ENCODE peak calls at places on chromosome 11, in seven cellular contexts. One of them, this sample, is unnamed.

GRCh38 chr11:73989156-73989555 is 6.5 kb upstream of the UCP2 start:
- DNase-seq in GM23338: no peak
- DNase-seq in HCT116: no peak
- DNase-seq in mammary epithelial cell: no peak
- DNase-seq in SJSA1: no peak
- DNase-seq in CD4-positive, alpha-beta T cell: no peak
- DNase-seq in left ventricle myocardium inferior: no peak
- DNase-seq in this sample: no peak

GRCh38 chr11:31487848-31488247 is 21.6 kb downstream of the IMMP1L start:
- DNase-seq in mammary epithelial cell: peak
- DNase-seq in SJSA1: peak
- DNase-seq in left ventricle myocardium inferior: no peak
- DNase-seq in GM23338: peak
- DNase-seq in CD4-positive, alpha-beta T cell: no peak
- DNase-seq in HCT116: peak
- DNase-seq in this sample: no peak

GRCh38 chr11:42524534-42525227 is 787.1 kb upstream of the API5 start:
- DNase-seq in mammary epithelial cell: peak
- DNase-seq in GM23338: peak
- DNase-seq in CD4-positive, alpha-beta T cell: no peak
- DNase-seq in SJSA1: peak
- DNase-seq in left ventricle myocardium inferior: peak
- DNase-seq in HCT116: no peak
- DNase-seq in this sample: peak

GRCh38 chr11:80083561-80083960 is 642.7 kb upstream of the TENM4 start:
- DNase-seq in GM23338: peak
- DNase-seq in mammary epithelial cell: peak
- DNase-seq in left ventricle myocardium inferior: no peak
- DNase-seq in HCT116: no peak
- DNase-seq in CD4-positive, alpha-beta T cell: no peak
- DNase-seq in SJSA1: no peak
- DNase-seq in this sample: no peak

GRCh38 chr11:1691878-1692707 is 4.9 kb upstream of the KRTAP5-6 start:
- DNase-seq in mammary epithelial cell: no peak
- DNase-seq in left ventricle myocardium inferior: no peak
- DNase-seq in HCT116: no peak
- DNase-seq in CD4-positive, alpha-beta T cell: no peak
- DNase-seq in SJSA1: no peak
- DNase-seq in GM23338: no peak
- DNase-seq in this sample: no peak

GRCh38 chr11:44998051-44998450 is 47.4 kb upstream of the TP53I11 start:
- DNase-seq in GM23338: no peak
- DNase-seq in SJSA1: no peak
- DNase-seq in CD4-positive, alpha-beta T cell: no peak
- DNase-seq in mammary epithelial cell: no peak
- DNase-seq in left ventricle myocardium inferior: no peak
- DNase-seq in HCT116: no peak
- DNase-seq in this sample: peak

GRCh38 chr11:126156814-126157213 is 54.6 kb downstream of the RPUSD4 start:
- DNase-seq in CD4-positive, alpha-beta T cell: no peak
- DNase-seq in GM23338: no peak
- DNase-seq in mammary epithelial cell: no peak
- DNase-seq in HCT116: no peak
- DNase-seq in SJSA1: no peak
- DNase-seq in left ventricle myocardium inferior: no peak
- DNase-seq in this sample: no peak

GRCh38 chr11:78425436-78425835 is 7.8 kb upstream of the GAB2 start:
- DNase-seq in SJSA1: no peak
- DNase-seq in mammary epithelial cell: no peak
- DNase-seq in CD4-positive, alpha-beta T cell: no peak
- DNase-seq in left ventricle myocardium inferior: no peak
- DNase-seq in GM23338: no peak
- DNase-seq in HCT116: no peak
- DNase-seq in this sample: no peak

GRCh38 chr11:11876458-11876857 is 34.7 kb downstream of the USP47 start:
- DNase-seq in mammary epithelial cell: no peak
- DNase-seq in CD4-positive, alpha-beta T cell: no peak
- DNase-seq in SJSA1: no peak
- DNase-seq in GM23338: peak
- DNase-seq in HCT116: peak
- DNase-seq in left ventricle myocardium inferior: no peak
- DNase-seq in this sample: no peak

GRCh38 chr11:65906602-65907001 is 6.4 kb upstream of the FOSL1 start:
- DNase-seq in CD4-positive, alpha-beta T cell: no peak
- DNase-seq in left ventricle myocardium inferior: no peak
- DNase-seq in GM23338: no peak
- DNase-seq in SJSA1: no peak
- DNase-seq in HCT116: no peak
- DNase-seq in mammary epithelial cell: no peak
- DNase-seq in this sample: no peak

GRCh38 chr11:71977743-71978418 is 20.8 kb upstream of the IL18BP start:
- DNase-seq in GM23338: peak
- DNase-seq in left ventricle myocardium inferior: no peak
- DNase-seq in CD4-positive, alpha-beta T cell: peak
- DNase-seq in mammary epithelial cell: peak
- DNase-seq in SJSA1: no peak
- DNase-seq in HCT116: peak
- DNase-seq in this sample: no peak

GRCh38 chr11:67436459-67437081 is 912 bp downstream of the PTPRCAP start:
- DNase-seq in mammary epithelial cell: no peak
- DNase-seq in left ventricle myocardium inferior: no peak
- DNase-seq in CD4-positive, alpha-beta T cell: peak
- DNase-seq in HCT116: no peak
- DNase-seq in GM23338: peak
- DNase-seq in SJSA1: no peak
- DNase-seq in this sample: no peak
- H3K27ac ChIP-seq in mammary epithelial cell: no peak
- H3K27ac ChIP-seq in left ventricle myocardium inferior: peak
- H3K27ac ChIP-seq in CD4-positive, alpha-beta T cell: peak
- H3K27ac ChIP-seq in HCT116: peak
- H3K27ac ChIP-seq in GM23338: peak
- H3K27ac ChIP-seq in SJSA1: no peak
- H3K27ac ChIP-seq in this sample: no peak

DNA sequence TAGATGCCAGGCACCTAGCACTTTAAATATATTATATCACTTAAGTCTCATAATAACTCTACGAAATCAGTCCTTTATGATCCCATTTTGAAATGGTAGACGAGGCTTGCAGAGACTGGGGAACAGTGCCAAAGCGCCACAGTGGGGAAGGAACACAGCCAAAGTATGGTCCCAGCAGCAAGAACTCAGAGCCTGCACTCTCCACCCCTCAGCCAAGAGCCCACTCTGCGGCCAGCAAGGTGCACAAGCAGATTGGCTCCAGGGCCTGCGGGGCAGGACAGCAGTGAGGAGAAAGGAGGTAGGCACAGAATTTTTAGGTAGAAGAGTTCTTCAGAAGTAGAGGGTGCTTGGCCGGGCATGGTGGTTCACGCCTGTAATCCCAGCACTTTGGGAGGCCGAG is 61.4 kb downstream of the NRXN2 start:
- DNase-seq in mammary epithelial cell: no peak
- DNase-seq in left ventricle myocardium inferior: no peak
- DNase-seq in CD4-positive, alpha-beta T cell: no peak
- DNase-seq in SJSA1: no peak
- DNase-seq in HCT116: no peak
- DNase-seq in GM23338: no peak
- DNase-seq in this sample: no peak
- H3K27ac ChIP-seq in mammary epithelial cell: no peak
- H3K27ac ChIP-seq in left ventricle myocardium inferior: peak
- H3K27ac ChIP-seq in CD4-positive, alpha-beta T cell: no peak
- H3K27ac ChIP-seq in SJSA1: no peak
- H3K27ac ChIP-seq in HCT116: no peak
- H3K27ac ChIP-seq in GM23338: no peak
- H3K27ac ChIP-seq in this sample: peak

GRCh38 chr11:67277231-67277961 is 11.1 kb downstream of the GRK2 start:
- DNase-seq in GM23338: peak
- DNase-seq in CD4-positive, alpha-beta T cell: peak
- DNase-seq in SJSA1: peak
- DNase-seq in left ventricle myocardium inferior: peak
- DNase-seq in HCT116: no peak
- DNase-seq in mammary epithelial cell: peak
- DNase-seq in this sample: peak

GRCh38 chr11:67278135-67278938 is 10.8 kb upstream of the ANKRD13D start:
- DNase-seq in GM23338: no peak
- DNase-seq in mammary epithelial cell: no peak
- DNase-seq in CD4-positive, alpha-beta T cell: no peak
- DNase-seq in SJSA1: no peak
- DNase-seq in left ventricle myocardium inferior: no peak
- DNase-seq in HCT116: no peak
- DNase-seq in this sample: no peak

GRCh38 chr11:67279589-67280340 is 9.3 kb upstream of the ANKRD13D start:
- DNase-seq in GM23338: no peak
- DNase-seq in HCT116: no peak
- DNase-seq in mammary epithelial cell: no peak
- DNase-seq in CD4-positive, alpha-beta T cell: no peak
- DNase-seq in left ventricle myocardium inferior: no peak
- DNase-seq in SJSA1: no peak
- DNase-seq in this sample: no peak

GRCh38 chr11:67280341-67280790 is 8.7 kb upstream of the ANKRD13D start:
- DNase-seq in CD4-positive, alpha-beta T cell: no peak
- DNase-seq in GM23338: no peak
- DNase-seq in HCT116: no peak
- DNase-seq in SJSA1: no peak
- DNase-seq in mammary epithelial cell: no peak
- DNase-seq in left ventricle myocardium inferior: no peak
- DNase-seq in this sample: no peak

DNA sequence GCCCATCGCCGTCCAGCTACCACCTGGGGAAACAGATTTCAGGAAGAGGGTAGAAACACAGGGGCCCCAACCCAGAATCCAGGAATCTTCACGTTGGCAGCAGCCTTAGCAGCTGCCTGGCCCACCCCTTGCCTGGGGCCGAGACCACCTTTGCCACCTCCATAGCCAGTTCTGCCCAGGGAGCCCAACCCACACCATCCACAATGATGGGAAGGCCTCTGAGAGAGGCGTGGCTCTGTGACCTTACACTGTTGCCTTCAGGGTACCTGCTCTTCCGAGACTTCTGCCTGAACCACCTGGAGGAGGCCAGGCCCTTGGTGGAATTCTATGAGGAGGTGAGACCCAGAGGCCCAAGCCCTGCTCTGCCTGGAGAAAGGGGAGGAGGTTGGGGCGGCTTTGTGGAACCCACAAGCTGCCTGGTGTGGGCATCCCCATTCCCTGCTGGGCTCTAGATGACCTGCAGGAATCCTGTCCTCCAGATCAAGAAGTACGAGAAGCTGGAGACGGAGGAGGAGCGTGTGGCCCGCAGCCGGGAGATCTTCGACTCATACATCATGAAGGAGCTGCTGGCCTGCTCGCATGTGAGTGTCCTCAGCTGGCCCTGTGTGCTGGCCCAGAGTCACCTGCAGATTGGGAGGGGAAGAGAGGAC is 10.0 kb upstream of the ANKRD13D start:
- DNase-seq in SJSA1: no peak
- DNase-seq in mammary epithelial cell: no peak
- DNase-seq in HCT116: no peak
- DNase-seq in GM23338: no peak
- DNase-seq in left ventricle myocardium inferior: no peak
- DNase-seq in CD4-positive, alpha-beta T cell: no peak
- DNase-seq in this sample: no peak
- H3K27ac ChIP-seq in SJSA1: no peak
- H3K27ac ChIP-seq in mammary epithelial cell: no peak
- H3K27ac ChIP-seq in HCT116: no peak
- H3K27ac ChIP-seq in GM23338: no peak
- H3K27ac ChIP-seq in left ventricle myocardium inferior: peak
- H3K27ac ChIP-seq in CD4-positive, alpha-beta T cell: peak
- H3K27ac ChIP-seq in this sample: peak

GRCh38 chr11:534592-535518 is 521 bp downstream of the HRAS start:
- DNase-seq in mammary epithelial cell: peak
- DNase-seq in left ventricle myocardium inferior: peak
- DNase-seq in HCT116: no peak
- DNase-seq in SJSA1: peak
- DNase-seq in CD4-positive, alpha-beta T cell: no peak
- DNase-seq in GM23338: peak
- DNase-seq in this sample: no peak
- H3K27ac ChIP-seq in mammary epithelial cell: peak
- H3K27ac ChIP-seq in left ventricle myocardium inferior: peak
- H3K27ac ChIP-seq in HCT116: peak
- H3K27ac ChIP-seq in SJSA1: no peak
- H3K27ac ChIP-seq in CD4-positive, alpha-beta T cell: peak
- H3K27ac ChIP-seq in GM23338: no peak
- H3K27ac ChIP-seq in this sample: peak

GRCh38 chr11:61700720-61701119 is 20.5 kb downstream of the DAGLA start:
- DNase-seq in SJSA1: no peak
- DNase-seq in CD4-positive, alpha-beta T cell: no peak
- DNase-seq in mammary epithelial cell: peak
- DNase-seq in GM23338: no peak
- DNase-seq in HCT116: no peak
- DNase-seq in left ventricle myocardium inferior: no peak
- DNase-seq in this sample: no peak

GRCh38 chr11:61702701-61703312 is 22.6 kb downstream of the DAGLA start:
- DNase-seq in HCT116: no peak
- DNase-seq in mammary epithelial cell: no peak
- DNase-seq in CD4-positive, alpha-beta T cell: no peak
- DNase-seq in left ventricle myocardium inferior: no peak
- DNase-seq in SJSA1: no peak
- DNase-seq in GM23338: no peak
- DNase-seq in this sample: no peak

GRCh38 chr11:61699737-61700160 is 19.6 kb downstream of the DAGLA start:
- DNase-seq in SJSA1: no peak
- DNase-seq in CD4-positive, alpha-beta T cell: no peak
- DNase-seq in GM23338: no peak
- DNase-seq in left ventricle myocardium inferior: peak
- DNase-seq in mammary epithelial cell: no peak
- DNase-seq in HCT116: no peak
- DNase-seq in this sample: no peak

GRCh38 chr11:61700221-61700620 is 20.0 kb downstream of the DAGLA start:
- DNase-seq in CD4-positive, alpha-beta T cell: no peak
- DNase-seq in mammary epithelial cell: peak
- DNase-seq in left ventricle myocardium inferior: no peak
- DNase-seq in HCT116: peak
- DNase-seq in SJSA1: no peak
- DNase-seq in GM23338: no peak
- DNase-seq in this sample: no peak

DNA sequence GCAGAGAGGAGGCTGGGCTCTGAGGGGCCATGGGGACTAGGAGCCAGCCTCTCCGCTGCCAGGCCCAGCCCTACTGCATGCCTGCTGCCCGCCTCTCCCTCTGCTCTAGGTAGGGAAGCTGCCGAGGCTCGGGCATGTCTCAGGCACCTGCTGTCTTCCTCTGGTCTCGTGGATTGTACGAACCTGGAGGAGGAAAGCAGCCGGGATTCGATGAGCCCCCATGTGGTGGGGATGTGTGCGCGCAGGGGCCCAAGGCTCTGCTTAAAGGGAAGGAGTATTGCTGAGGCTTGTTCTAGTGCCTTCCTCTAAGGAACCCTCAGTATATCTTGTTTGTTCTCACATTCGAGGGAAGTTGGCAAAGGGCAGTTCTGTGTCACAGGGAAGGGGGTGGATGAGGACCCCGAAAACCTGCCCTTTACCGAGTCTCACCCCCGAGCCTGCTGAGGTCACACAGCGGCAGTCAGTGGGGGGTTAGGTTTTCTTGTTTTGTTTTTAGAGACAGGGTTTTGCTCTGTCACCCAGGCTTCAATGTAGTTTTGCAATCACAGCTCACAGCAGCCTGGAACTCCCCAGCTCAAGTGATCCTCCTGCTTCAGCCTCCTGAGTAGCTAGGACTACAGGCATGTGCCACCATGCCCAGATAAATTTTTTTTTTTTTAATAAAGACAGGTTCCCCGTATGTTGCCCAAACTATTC is 21.3 kb downstream of the DAGLA start:
- DNase-seq in CD4-positive, alpha-beta T cell: no peak
- DNase-seq in SJSA1: no peak
- DNase-seq in HCT116: peak
- DNase-seq in left ventricle myocardium inferior: no peak
- DNase-seq in mammary epithelial cell: no peak
- DNase-seq in GM23338: peak
- DNase-seq in this sample: no peak
- H3K27ac ChIP-seq in CD4-positive, alpha-beta T cell: no peak
- H3K27ac ChIP-seq in SJSA1: no peak
- H3K27ac ChIP-seq in HCT116: peak
- H3K27ac ChIP-seq in left ventricle myocardium inferior: peak
- H3K27ac ChIP-seq in mammary epithelial cell: no peak
- H3K27ac ChIP-seq in GM23338: no peak
- H3K27ac ChIP-seq in this sample: peak

This sample was measured in right atrium auricular region.